ENCODE peak calls at places on chromosome 1, in seven cellular contexts. T is progenitor cell of endocrine pancreas; C is stimulated activated CD8-positive, alpha-beta memory T cell treated with anti-CD3 and anti-CD28 coated beads, Interleukin-7, amount 100 ng/mL, for 1 hour; U is Kasumi-1; G is activated T-cell treated with anti-CD3 and anti-CD28 coated beads for 24 hours; Y is neural crest cell; R is astrocyte of the spinal cord. W is an unnamed sample.

GRCh38 chr1:46204406-46204742 is 1.2 kb downstream of the LURAP1 start:
- DNase-seq in T (no peak), C (no peak), U (no peak), G (no peak), Y (no peak), R (no peak), W (no peak)

GRCh38 chr1:160163612-160164011 is 12.2 kb downstream of the ATP1A4 start:
- DNase-seq in T (no peak), C (no peak), U (no peak), G (no peak), Y (no peak), R (no peak), W (no peak)

GRCh38 chr1:226135059-226135651 is 51.4 kb downstream of the ACBD3 start:
- DNase-seq in T (no peak), C (no peak), U (no peak), G (no peak), Y (no peak), R (no peak), W (peak)

GRCh38 chr1:118739421-118739930 is 248.7 kb downstream of the TBX15 start:
- DNase-seq in T (no peak), C (no peak), U (no peak), G (no peak), Y (no peak), R (no peak), W (no peak)

GRCh38 chr1:24914226-24915069 is 15.6 kb downstream of the RUNX3 start:
- DNase-seq in T (no peak), C (no peak), U (no peak), G (no peak), Y (no peak), R (peak), W (no peak)

GRCh38 chr1:223752721-223753515 is 40.6 kb downstream of the CAPN2 start:
- DNase-seq in T (no peak), C (no peak), U (no peak), G (no peak), Y (no peak), R (no peak), W (no peak)

GRCh38 chr1:84756455-84757082 is 66.3 kb upstream of the SSX2IP start:
- DNase-seq in T (no peak), C (no peak), U (no peak), G (no peak), Y (no peak), R (no peak), W (no peak)

GRCh38 chr1:79079770-79080169 is 73.2 kb upstream of the ADGRL4 start:
- DNase-seq in T (no peak), C (no peak), U (peak), G (no peak), Y (no peak), R (peak), W (no peak)